ENCODE peak calls at places on chromosome 17, in nine cellular contexts. L, M, K, G, N, R, U, O and V are unnamed samples.

GRCh38 chr17:44197980-44198720 is 1.5 kb downstream of the ATXN7L3 start:
- DNase-seq in L (no peak), M (no peak), K (no peak), G (peak; percentile 63), N (no peak), R (peak; percentile 65), U (peak; percentile 72), O (no peak), V (peak; percentile 60)

GRCh38 chr17:17568772-17569195 is 22.7 kb downstream of the PEMT start:
- DNase-seq in L (no peak), M (peak; percentile 99), K (no peak), G (peak; percentile 28), N (peak; percentile 80), R (peak; percentile 72), U (peak; percentile 48), O (no peak), V (peak; percentile 60)

GRCh38 chr17:28491286-28491685 is 14.9 kb upstream of the FOXN1 start:
- DNase-seq in L (no peak), M (no peak), K (no peak), G (no peak), N (no peak), R (no peak), U (no peak), O (no peak), V (no peak)

GRCh38 chr17:77182205-77182604 is 41.4 kb downstream of the SEC14L1 start:
- DNase-seq in L (no peak), M (no peak), K (no peak), G (no peak), N (no peak), R (no peak), U (no peak), O (no peak), V (no peak)

GRCh38 chr17:82320956-82321927 is 3.8 kb upstream of the CD7 start:
- DNase-seq in L (no peak), M (peak; percentile 87), K (no peak), G (no peak), N (peak; percentile 78), R (peak; percentile 28), U (peak; percentile 50), O (no peak), V (no peak)

GRCh38 chr17:12024332-12024731 is 3.7 kb downstream of the MAP2K4 start:
- DNase-seq in L (no peak), M (no peak), K (no peak), G (peak; percentile 89), N (no peak), R (peak; percentile 10), U (no peak), O (peak; percentile 40), V (peak; percentile 80)

GRCh38 chr17:4715071-4715749 is 4.8 kb downstream of the ARRB2 start:
- DNase-seq in L (no peak), M (no peak), K (no peak), G (no peak), N (no peak), R (no peak), U (no peak), O (no peak), V (no peak)

GRCh38 chr17:75365009-75365930 is 40.2 kb downstream of the GRB2 start:
- DNase-seq in L (no peak), M (no peak), K (no peak), G (no peak), N (no peak), R (no peak), U (no peak), O (no peak), V (no peak)

GRCh38 chr17:17811381-17812210 is 25.2 kb downstream of the SREBF1 start:
- DNase-seq in L (no peak), M (peak; percentile 91), K (no peak), G (no peak), N (peak; percentile 18), R (no peak), U (no peak), O (no peak), V (no peak)

GRCh38 chr17:19652595-19652994 is 4.0 kb downstream of the ALDH3A2 start:
- DNase-seq in L (no peak), M (no peak), K (no peak), G (no peak), N (no peak), R (no peak), U (no peak), O (no peak), V (peak; percentile 36)

GRCh38 chr17:48728232-48729231 is at the start of gene HOXB13:
- DNase-seq in L (no peak), M (peak; percentile 91), K (no peak), G (no peak), N (peak; percentile 84), R (peak; percentile 86), U (no peak), O (peak; percentile 74), V (no peak)